ENCODE peak calls at places on chromosome 6, in six cellular contexts. U is heart left ventricle, Z is fibroblast of pulmonary artery, M is GM23248, X is thoracic aorta, V is dorsolateral prefrontal cortex. E is an unnamed sample.

GRCh38 chr6:138231399-138231886 is 13.2 kb upstream of the PBOV1 start:
- DNase-seq in U (no peak), X (no peak), M (no peak), V (no peak), Z (no peak), E (no peak)

GRCh38 chr6:12516070-12516469 is 200.5 kb upstream of the PHACTR1 start:
- DNase-seq in Z (peak; percentile 39), U (no peak), X (no peak), V (no peak), M (peak; percentile 19), E (no peak)

GRCh38 chr6:39194466-39194865 is 34.8 kb downstream of the KCNK5 start:
- DNase-seq in X (no peak), V (no peak), M (no peak), Z (no peak), U (no peak), E (no peak)

GRCh38 chr6:56953597-56954388 is 1.1 kb upstream of the BEND6 start:
- DNase-seq in M (peak; percentile 56), X (no peak), U (no peak), V (no peak), Z (no peak), E (no peak)

GRCh38 chr6:144437105-144437504 is 152.0 kb downstream of the UTRN start:
- DNase-seq in X (no peak), M (no peak), U (no peak), Z (no peak), V (no peak), E (no peak)

GRCh38 chr6:22765015-22765414 is 195.6 kb downstream of the HDGFL1 start:
- DNase-seq in M (peak; percentile 6), X (no peak), Z (peak; percentile 74), V (no peak), U (no peak), E (no peak)

GRCh38 chr6:52909131-52909530 is 367 bp downstream of the GSTA3 start:
- DNase-seq in V (no peak), Z (no peak), X (no peak), M (peak; percentile 45), U (no peak), E (no peak)

GRCh38 chr6:155349129-155349528 is 34.8 kb upstream of the TFB1M start:
- DNase-seq in Z (peak; percentile 12), X (no peak), U (no peak), M (peak; percentile 63), V (no peak), E (no peak)

GRCh38 chr6:33273129-33273923 is 1.5 kb downstream of the RPS18 start:
- DNase-seq in Z (no peak), X (no peak), M (no peak), V (no peak), U (no peak), E (no peak)

GRCh38 chr6:41239467-41240159 is 11.5 kb downstream of the TREML4 start:
- DNase-seq in M (no peak), V (no peak), Z (no peak), X (no peak), U (no peak), E (no peak)
- H3K4me3 ChIP-seq in M (no peak overlapping the region), V (no peak overlapping the region), Z (no peak overlapping the region), X (no peak overlapping the region), U (no peak overlapping the region), E (no peak overlapping the region)

DNA sequence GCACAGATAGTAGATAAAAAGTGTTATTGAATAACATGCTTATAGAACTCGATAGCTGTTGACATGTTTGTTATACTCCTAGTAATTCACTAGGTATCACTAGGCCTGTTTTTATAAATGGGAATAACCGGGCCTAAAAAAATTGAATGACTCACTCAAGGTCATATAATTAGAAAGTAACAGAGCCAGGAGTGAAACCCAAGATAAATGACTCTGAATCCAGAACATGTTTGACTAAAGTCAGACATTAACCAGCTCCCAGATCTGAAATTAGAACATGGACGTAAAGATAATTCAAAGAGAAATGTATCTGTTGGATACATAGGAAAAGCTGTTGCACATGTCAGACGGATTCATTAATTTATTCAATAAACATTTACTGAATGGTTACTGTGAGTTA is 26.9 kb downstream of the RGS17 start:
- DNase-seq in M (peak; percentile 16), Z (no peak), U (no peak), X (no peak), V (no peak), E (no peak)
- H3K4me3 ChIP-seq in M (no peak overlapping the region), Z (no peak overlapping the region), U (no peak overlapping the region), X (peak overlapping the region; percentile 37), V (no peak overlapping the region), E (no peak overlapping the region)

DNA sequence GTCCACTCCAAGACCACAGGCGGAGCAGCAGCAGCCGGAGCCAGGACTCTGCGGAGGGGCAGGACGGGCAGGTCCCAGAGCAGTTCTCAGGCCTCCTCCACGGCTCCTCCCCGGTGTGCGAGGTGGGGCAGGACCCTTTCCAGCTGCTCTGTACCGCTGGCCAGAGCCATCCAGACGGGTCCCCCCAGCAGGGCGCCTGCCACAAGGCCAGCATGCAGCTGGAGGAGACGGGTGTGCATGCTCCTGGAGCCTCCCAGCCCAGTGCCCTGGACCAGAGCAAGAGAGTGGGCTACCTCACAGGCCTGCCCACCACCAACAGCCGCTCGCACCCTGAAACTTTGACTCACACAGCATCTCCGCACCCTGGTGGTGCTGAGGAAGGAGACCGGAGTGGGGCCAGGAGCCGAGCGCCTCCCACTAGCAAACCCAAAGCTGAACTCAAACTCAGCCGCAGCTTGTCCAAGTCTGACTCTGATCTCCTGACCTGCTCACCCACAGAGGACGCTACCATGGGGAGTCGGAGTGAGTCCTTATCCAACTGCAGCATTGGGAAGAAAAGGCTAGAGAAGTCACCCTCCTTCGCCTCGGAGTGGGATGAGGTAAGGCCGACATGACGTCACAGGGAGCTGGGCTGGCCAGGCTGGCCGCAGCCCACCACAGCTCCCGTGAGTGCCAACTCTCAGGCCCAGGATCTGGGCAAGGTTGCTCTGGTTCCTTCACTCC is 123.5 kb downstream of the TCP11 start:
- DNase-seq in V (no peak), M (peak; percentile 70), X (peak; percentile 45), U (peak; percentile 73), Z (peak; percentile 44), E (peak; percentile 58)
- H3K4me3 ChIP-seq in V (peak overlapping the region; percentile 44), M (peak overlapping the region; percentile 30), X (peak overlapping the region; percentile 78), U (peak overlapping the region; percentile 63), Z (peak overlapping the region; percentile 19), E (peak overlapping the region; percentile 74)

GRCh38 chr6:134523051-134523450 is 205.1 kb upstream of the SGK1 start:
- DNase-seq in Z (no peak), X (no peak), U (no peak), M (no peak), V (no peak), E (no peak)

GRCh38 chr6:134521116-134521501 is 203.2 kb upstream of the SGK1 start:
- DNase-seq in U (no peak), M (no peak), X (no peak), V (no peak), Z (no peak), E (no peak)

GRCh38 chr6:134519456-134519855 is 201.5 kb upstream of the SGK1 start:
- DNase-seq in Z (peak; percentile 89), U (peak; percentile 65), X (no peak), M (no peak), V (no peak), E (no peak)

GRCh38 chr6:134517863-134518262 is 200.0 kb upstream of the SGK1 start:
- DNase-seq in Z (peak; percentile 54), U (no peak), X (no peak), V (no peak), M (peak; percentile 29), E (no peak)

DNA sequence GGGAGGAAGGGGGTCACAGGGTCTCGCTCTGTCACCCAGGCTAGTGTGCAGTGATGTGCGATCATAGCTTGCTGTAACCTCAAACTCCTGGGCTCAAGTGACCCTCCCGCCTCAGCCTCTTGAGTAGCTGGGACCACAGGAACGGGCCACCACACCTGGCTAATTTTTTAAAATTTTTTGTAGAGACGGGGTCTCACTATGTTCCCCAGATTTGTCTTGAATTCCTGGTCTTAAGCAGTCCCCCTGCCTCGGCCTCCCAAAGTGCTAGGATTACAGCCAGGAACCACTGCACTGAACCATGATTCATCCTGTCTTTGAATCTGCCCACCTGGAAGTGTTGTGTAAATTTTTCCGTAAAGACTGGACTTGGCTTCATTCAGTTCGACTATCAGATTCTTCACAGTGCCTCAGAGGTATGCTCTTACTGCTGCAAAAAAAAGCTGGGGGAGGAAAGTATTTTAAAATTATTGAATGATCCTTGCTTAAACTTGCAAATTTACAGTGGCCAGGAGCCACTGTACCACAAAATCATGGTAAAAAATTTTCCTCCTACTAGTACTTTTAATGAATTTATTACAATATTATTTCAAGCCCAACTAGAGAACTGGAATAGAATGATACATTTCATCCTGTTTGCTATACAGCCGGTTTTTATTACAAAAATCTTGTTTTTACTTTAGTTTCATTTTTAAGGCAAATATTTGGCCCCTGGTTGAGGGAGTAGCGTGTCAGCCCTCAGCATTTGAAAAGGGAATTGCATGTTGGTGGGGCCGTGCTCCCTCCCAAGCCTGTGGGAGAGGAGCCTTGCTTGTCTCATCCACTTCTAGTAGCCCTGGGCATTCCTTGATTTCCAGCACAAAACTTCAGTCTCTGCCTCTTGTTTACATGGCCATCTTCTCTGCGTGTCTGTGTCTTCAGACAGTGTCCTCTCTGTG is 202.5 kb upstream of the SGK1 start:
- DNase-seq in X (no peak), V (no peak), Z (peak; percentile 81), M (peak; percentile 59), U (no peak), E (no peak)
- H3K4me3 ChIP-seq in X (no peak overlapping the region), V (no peak overlapping the region), Z (no peak overlapping the region), M (peak overlapping the region; percentile 50), U (no peak overlapping the region), E (no peak overlapping the region)

E was measured in left ventricle myocardium inferior.